ENCODE peak calls at places on chromosomes 7 and 10, in four cellular contexts. G, E, O and J are unnamed samples.

GRCh38 chr7:70178206-70178605 is 579.9 kb downstream of the AUTS2 start:
- DNase-seq in G (no peak), E (no peak), O (no peak), J (no peak)

GRCh38 chr10:96570983-96571964 is 15.5 kb downstream of the TM9SF3 start:
- DNase-seq in G (no peak), E (no peak), O (no peak), J (peak; percentile 56)

GRCh38 chr7:1449501-1449900 is 9.8 kb downstream of the MICALL2 start:
- DNase-seq in G (no peak), E (no peak), O (no peak), J (no peak)

GRCh38 chr10:51079331-51079730 is 5.0 kb downstream of the PRKG1 start:
- DNase-seq in G (no peak), E (no peak), O (no peak), J (peak; percentile 34)

GRCh38 chr7:116399808-116400207 is 99.7 kb upstream of the CAV2 start:
- DNase-seq in G (peak; percentile 33), E (no peak), O (peak; percentile 22), J (no peak)

GRCh38 chr10:122139226-122139625 is 131.9 kb upstream of the BTBD16 start:
- DNase-seq in G (no peak), E (peak; percentile 81), O (no peak), J (no peak)

GRCh38 chr10:71268247-71268691 is 50.8 kb upstream of the SLC29A3 start:
- DNase-seq in G (peak; percentile 76), E (no peak), O (peak; percentile 22), J (peak; percentile 83)

GRCh38 chr10:35508647-35509046 is 96.5 kb upstream of the GJD4 start:
- DNase-seq in G (no peak), E (no peak), O (no peak), J (no peak)

GRCh38 chr7:4190021-4190981 is 491.8 kb upstream of the FOXK1 start:
- DNase-seq in G (no peak), E (no peak), O (no peak), J (peak; percentile 62)

GRCh38 chr10:771647-772046 is 82.2 kb upstream of the DIP2C start:
- DNase-seq in G (no peak), E (no peak), O (no peak), J (peak; percentile 25)

GRCh38 chr7:113004726-113005454 is 81.7 kb downstream of the GPR85 start:
- DNase-seq in G (no peak), E (no peak), O (no peak), J (no peak)

GRCh38 chr10:54826994-54827560 is 26.0 kb upstream of the PCDH15 start:
- DNase-seq in G (no peak), E (no peak), O (no peak), J (no peak)

GRCh38 chr10:6254200-6254599 is 51.5 kb downstream of the PFKFB3 start:
- DNase-seq in G (no peak), E (no peak), O (no peak), J (no peak)

GRCh38 chr10:71933651-71934050 is 30.5 kb upstream of the CHST3 start:
- DNase-seq in G (no peak), E (no peak), O (no peak), J (no peak)

GRCh38 chr10:95447733-95448132 is 113.4 kb downstream of the SORBS1 start:
- DNase-seq in G (peak; percentile 14), E (peak; percentile 87), O (no peak), J (no peak)

GRCh38 chr10:127405221-127405620 is 143.9 kb upstream of the NPS start:
- DNase-seq in G (peak; percentile 65), E (no peak), O (peak; percentile 28), J (no peak)

GRCh38 chr7:32221056-32221455 is 150.8 kb upstream of the PDE1C start:
- DNase-seq in G (no peak), E (no peak), O (no peak), J (no peak)

GRCh38 chr7:104207348-104207730 is 474 bp downstream of the ORC5 start:
- DNase-seq in G (peak; percentile 33), E (no peak), O (no peak), J (no peak)

GRCh38 chr10:116210588-116211346 is 62.2 kb downstream of the GFRA1 start:
- DNase-seq in G (no peak), E (no peak), O (no peak), J (no peak)

GRCh38 chr10:70978816-70979215 is 90.5 kb upstream of the PCBD1 start:
- DNase-seq in G (no peak), E (no peak), O (no peak), J (no peak)

GRCh38 chr10:125002044-125002422 is 60.1 kb downstream of the ZRANB1 start:
- DNase-seq in G (no peak), E (no peak), O (no peak), J (peak; percentile 46)

GRCh38 chr10:44946201-44946600 is 13.4 kb upstream of the RASSF4 start:
- DNase-seq in G (no peak), E (no peak), O (no peak), J (no peak)

GRCh38 chr10:71964669-71965515 is 697 bp downstream of the CHST3 start:
- DNase-seq in G (peak; percentile 73), E (peak; percentile 63), O (peak; percentile 53), J (peak; percentile 81)

GRCh38 chr10:87590705-87591588 is 68.7 kb upstream of the PAPSS2 start:
- DNase-seq in G (peak; percentile 54), E (no peak), O (no peak), J (no peak)

GRCh38 chr7:76300210-76300731 is 2.2 kb upstream of the HSPB1 start:
- DNase-seq in G (peak; percentile 62), E (no peak), O (peak; percentile 57), J (no peak)

GRCh38 chr10:74585231-74586087 is 240.9 kb upstream of the KAT6B start:
- DNase-seq in G (peak; percentile 22), E (no peak), O (no peak), J (no peak)

GRCh38 chr10:79266543-79267312 is 80.5 kb upstream of the PPIF start:
- DNase-seq in G (peak; percentile 89), E (peak; percentile 82), O (peak; percentile 94), J (no peak)

GRCh38 chr10:61742812-61743211 is 80.1 kb downstream of the CABCOCO1 start:
- DNase-seq in G (no peak), E (no peak), O (no peak), J (no peak)

GRCh38 chr10:52172581-52172980 is 141.5 kb upstream of the DKK1 start:
- DNase-seq in G (peak; percentile 32), E (no peak), O (peak; percentile 31), J (peak; percentile 39)

GRCh38 chr7:1288390-1288995 is 55.8 kb downstream of the UNCX start:
- DNase-seq in G (no peak), E (no peak), O (no peak), J (no peak)

GRCh38 chr10:16847644-16848043 is 30.4 kb upstream of the RSU1 start:
- DNase-seq in G (peak; percentile 65), E (no peak), O (no peak), J (no peak)

GRCh38 chr7:45069444-45070253 is 19.1 kb downstream of the NACAD start:
- DNase-seq in G (no peak), E (no peak), O (no peak), J (peak; percentile 71)

GRCh38 chr10:110529596-110530011 is 31.9 kb downstream of the DUSP5 start:
- DNase-seq in G (no peak), E (no peak), O (no peak), J (peak; percentile 46)

GRCh38 chr7:141295367-141295895 is 221.6 kb downstream of the TMEM178B start:
- DNase-seq in G (no peak), E (no peak), O (no peak), J (no peak)

GRCh38 chr7:93231264-93231663 is 902 bp upstream of the VPS50 start:
- DNase-seq in G (no peak), E (no peak), O (no peak), J (no peak)
- H3K4me3 ChIP-seq in G (peak overlapping the region; percentile 91), E (peak overlapping the region; percentile 97), O (peak overlapping the region; percentile 92), J (peak overlapping the region; percentile 69)

GRCh38 chr7:102320181-102320580 is 33.5 kb downstream of the SH2B2 start:
- DNase-seq in G (no peak), E (no peak), O (no peak), J (no peak)

GRCh38 chr7:102321351-102322201 is 34.7 kb downstream of the SPDYE6 start:
- DNase-seq in G (no peak), E (no peak), O (no peak), J (peak; percentile 97)

GRCh38 chr7:102323914-102324195 is 32.4 kb downstream of the SPDYE6 start:
- DNase-seq in G (no peak), E (no peak), O (no peak), J (no peak)

GRCh38 chr7:102320601-102321350 is 34.1 kb downstream of the SH2B2 start:
- DNase-seq in G (no peak), E (no peak), O (no peak), J (peak; percentile 76)

DNA sequence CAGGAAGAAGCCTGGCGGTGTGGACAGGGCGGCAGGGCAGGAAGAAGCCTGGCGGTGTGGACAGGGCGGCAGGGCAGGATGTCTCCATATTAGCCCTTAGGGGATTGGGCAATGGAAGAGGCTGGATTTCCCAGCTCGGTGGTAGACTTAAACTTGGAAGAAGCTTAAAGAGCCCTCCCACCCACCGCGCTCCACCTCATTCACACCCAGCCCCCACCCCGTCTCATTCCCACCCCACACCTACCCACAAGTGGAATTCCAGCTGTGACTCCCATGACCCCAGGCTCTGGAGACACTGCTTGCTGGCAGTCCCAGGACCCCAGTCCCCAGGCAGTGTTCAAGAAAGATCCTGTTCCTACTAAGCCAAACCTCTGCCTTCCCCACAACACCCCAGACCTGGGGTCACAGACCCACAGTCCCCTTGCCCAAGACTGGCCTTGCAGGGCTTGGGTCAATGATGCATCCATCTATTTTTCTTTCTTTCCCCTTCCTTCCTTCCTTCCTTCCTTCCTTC is 34.0 kb downstream of the SPDYE6 start:
- DNase-seq in G (no peak), E (no peak), O (no peak), J (peak; percentile 47)
- H3K27me3 ChIP-seq in G (no peaks in the 10 kb centered on the region), E (peaks cover 12% of the 10 kb centered on the region), O (no peaks in the 10 kb centered on the region), J (peaks cover 4% of the 10 kb centered on the region)

GRCh38 chr7:143316492-143316891 is 581 bp downstream of the CLCN1 start:
- DNase-seq in G (no peak), E (no peak), O (no peak), J (no peak)
- H3K36me3 ChIP-seq in G (no peaks in the 10 kb centered on the region), E (no peaks in the 10 kb centered on the region), O (no peaks in the 10 kb centered on the region), J (no peaks in the 10 kb centered on the region)

GRCh38 chr7:94251-94801 is 98.0 kb upstream of the FAM20C start:
- DNase-seq in G (no peak), E (no peak), O (no peak), J (peak; percentile 27)

GRCh38 chr7:96861-97260 is 95.5 kb upstream of the FAM20C start:
- DNase-seq in G (no peak), E (no peak), O (no peak), J (peak; percentile 55)

GRCh38 chr7:97442-97841 is 94.9 kb upstream of the FAM20C start:
- DNase-seq in G (no peak), E (no peak), O (no peak), J (no peak)

GRCh38 chr7:95863-96260 is 96.5 kb upstream of the FAM20C start:
- DNase-seq in G (no peak), E (no peak), O (no peak), J (no peak)

DNA sequence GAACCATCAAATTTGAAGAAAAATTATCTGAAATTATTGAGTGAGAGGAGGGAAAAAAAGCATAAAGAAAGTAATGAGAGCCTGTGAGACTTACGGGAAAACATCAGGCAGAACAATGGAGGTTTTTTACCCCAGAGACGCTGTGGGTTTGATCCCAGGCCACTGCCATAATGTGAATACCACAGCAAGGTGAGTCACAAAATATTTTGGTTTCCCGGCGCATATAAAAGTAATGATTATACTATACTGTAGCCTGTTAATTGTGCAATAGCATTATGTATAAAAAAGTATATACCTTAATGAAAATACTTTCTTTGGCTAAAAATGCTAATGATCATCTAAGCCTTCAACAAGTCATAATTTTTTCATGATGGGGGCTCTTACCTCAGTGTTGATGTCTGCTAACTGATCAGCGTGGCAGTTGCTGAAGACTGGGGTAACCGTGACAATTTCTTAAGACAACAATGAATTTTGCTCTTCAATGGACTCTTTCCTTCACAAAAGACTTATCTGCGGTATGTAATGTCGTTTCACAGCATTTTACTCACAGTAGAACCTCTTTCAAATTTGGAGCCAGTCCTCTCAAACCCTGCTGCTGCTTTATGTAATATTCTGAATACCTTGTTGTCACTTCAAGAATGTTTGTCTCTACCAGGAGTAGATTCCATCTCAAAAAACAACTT is 97.0 kb upstream of the FAM20C start:
- DNase-seq in G (no peak), E (no peak), O (no peak), J (no peak)
- H3K4me3 ChIP-seq in G (no peak overlapping the region), E (no peak overlapping the region), O (no peak overlapping the region), J (peak overlapping the region; percentile 10)